ENCODE peak calls at places on chromosomes 11 and 22, in ten cellular contexts. O is stimulated activated CD4-positive, alpha-beta T cell treated with anti-CD3 and anti-CD28 coated beads, Interleukin-4, amount 100 ng/mL, for 24 hours; K is Calu3; Z is psoas muscle; J is cardiac muscle cell; H is T-helper 17 cell; M is stimulated activated CD8-positive, alpha-beta memory T cell treated with anti-CD3 and anti-CD28 coated beads, Interleukin-4, amount 100 ng/mL, for 24 hours; W is Right ventricle myocardium inferior; I is fibroblast of lung; P is bronchial epithelial cell. D is an unnamed sample.

GRCh38 chr11:70928854-70929598 is 323.4 kb downstream of the SHANK2 start:
- DNase-seq in Z (no peak), M (no peak), O (no peak), K (no peak), H (no peak), J (no peak), P (no peak), I (no peak), W (no peak), D (no peak)

GRCh38 chr11:119155733-119156492 is 7.1 kb downstream of the ABCG4 start:
- DNase-seq in P (no peak), O (no peak), H (no peak), J (no peak), K (peak), I (no peak), Z (no peak), W (no peak), M (no peak), D (no peak)

GRCh38 chr22:20384865-20385264 is 9.1 kb upstream of the ZNF74 start:
- DNase-seq in M (no peak), H (no peak), O (no peak), I (no peak), W (no peak), J (no peak), Z (no peak), P (no peak), K (no peak), D (no peak)

GRCh38 chr11:44555031-44555800 is 10.2 kb upstream of the CD82 start:
- DNase-seq in P (no peak), M (no peak), I (no peak), H (no peak), J (no peak), O (no peak), K (no peak), Z (no peak), W (no peak), D (no peak)

GRCh38 chr11:17352925-17353227 is 1.3 kb downstream of the NCR3LG1 start:
- DNase-seq in J (peak), O (peak), I (peak), M (peak), W (peak), H (no peak), K (peak), Z (peak), P (no peak), D (peak)

GRCh38 chr22:30890689-30891442 is 77.7 kb downstream of the MORC2 start:
- DNase-seq in M (peak), P (peak), J (peak), W (peak), O (peak), I (peak), H (no peak), K (peak), Z (no peak), D (no peak)

GRCh38 chr11:70861534-70861933 is 390.8 kb downstream of the SHANK2 start:
- DNase-seq in M (no peak), O (no peak), W (no peak), H (no peak), I (no peak), P (no peak), K (no peak), J (no peak), Z (no peak), D (no peak)

GRCh38 chr11:123577081-123577598 is 77.3 kb downstream of the SCN3B start:
- DNase-seq in K (peak), Z (peak), W (peak), H (peak), I (peak), O (peak), P (peak), M (peak), J (peak), D (peak)

GRCh38 chr11:5103066-5103465 is 33.7 kb downstream of the OR52E1 start:
- DNase-seq in J (no peak), K (no peak), P (no peak), M (no peak), I (no peak), H (no peak), O (no peak), W (no peak), Z (no peak), D (no peak)

GRCh38 chr11:71426413-71426812 is 21.8 kb downstream of the DHCR7 start:
- DNase-seq in Z (no peak), M (no peak), P (no peak), J (no peak), H (no peak), O (no peak), W (no peak), K (no peak), I (no peak), D (no peak)